ENCODE peak calls at places on chromosomes 16 and 17, in four cellular contexts. G is activated CD8-positive, alpha-beta T cell treated with anti-CD3 and anti-CD28 coated beads for 36 hours; P is RWPE1; C is fibroblast of pulmonary artery. M is an unnamed sample.

GRCh38 chr17:29177541-29177870 is 2.7 kb downstream of the MYO18A start:
- DNase-seq in C (no peak), G (no peak), P (no peak), M (no peak)

GRCh38 chr16:86642084-86642483 is 63.7 kb downstream of the FOXL1 start:
- DNase-seq in P (no peak), C (no peak), G (no peak), M (no peak)

GRCh38 chr17:17749921-17750320 is 68.7 kb downstream of the RAI1 start:
- DNase-seq in C (peak), P (peak), G (peak), M (peak)

GRCh38 chr17:35731239-35731931 is at the start of gene RASL10B:
- DNase-seq in P (peak), C (peak), G (peak), M (peak)

GRCh38 chr17:77506371-77506991 is 365.7 kb downstream of the SEC14L1 start:
- DNase-seq in C (no peak), G (no peak), P (no peak), M (peak)

GRCh38 chr16:54444851-54445523 is 158.4 kb upstream of the IRX3 start:
- DNase-seq in C (peak), P (no peak), G (no peak), M (no peak)

GRCh38 chr17:83030432-83030831 is 49.0 kb upstream of the METRNL start:
- DNase-seq in C (no peak), G (no peak), P (no peak), M (no peak)

GRCh38 chr16:29848420-29849297 is 14.4 kb downstream of the CDIPT start:
- DNase-seq in G (peak), P (peak), C (peak), M (peak)

GRCh38 chr17:17935321-17936271 is 36.6 kb downstream of the TOM1L2 start:
- DNase-seq in G (no peak), C (peak), P (peak), M (no peak)

GRCh38 chr17:82283208-82283749 is 9.8 kb upstream of the CSNK1D start:
- DNase-seq in C (peak), G (peak), P (peak), M (no peak)

GRCh38 chr16:24151482-24151939 is 104.6 kb upstream of the CACNG3 start:
- DNase-seq in P (no peak), G (peak), C (no peak), M (no peak)

GRCh38 chr16:87380403-87380802 is 3.2 kb downstream of the FBXO31 start:
- DNase-seq in G (peak), P (no peak), C (no peak), M (no peak)

GRCh38 chr16:53821957-53822625 is 118.1 kb downstream of the FTO start:
- DNase-seq in G (no peak), P (peak), C (peak), M (no peak)

GRCh38 chr17:34757611-34758010 is 178.2 kb downstream of the TMEM132E start:
- DNase-seq in P (no peak), G (no peak), C (no peak), M (no peak)

GRCh38 chr17:80008848-80009247 is 26.8 kb downstream of the TBC1D16 start:
- DNase-seq in P (no peak), G (no peak), C (no peak), M (no peak)

GRCh38 chr17:40070644-40070894 is 7.8 kb downstream of the THRA start:
- DNase-seq in C (no peak), G (no peak), P (no peak), M (no peak)
- TF ChIP-seq CTCF in C (no peak), G (no peak), P (no peak), M (no peak)

GRCh38 chr17:57515662-57516211 is 229.4 kb downstream of the CCDC182 start:
- DNase-seq in C (peak), G (no peak), P (no peak), M (no peak)
- TF ChIP-seq CTCF in C (peak), G (no peak), P (no peak), M (no peak)

GRCh38 chr16:658679-659571 is 9.0 kb upstream of the RHOT2 start:
- DNase-seq in P (no peak), C (no peak), G (no peak), M (no peak)
- TF ChIP-seq CTCF in P (no peak), C (no peak), G (no peak), M (peak)

GRCh38 chr16:22786284-22786683 is 27.7 kb upstream of the HS3ST2 start:
- DNase-seq in C (no peak), G (peak), P (no peak), M (no peak)

GRCh38 chr16:22787456-22788189 is 26.3 kb upstream of the HS3ST2 start:
- DNase-seq in C (no peak), P (peak), G (peak), M (no peak)

GRCh38 chr16:22786691-22787090 is 27.3 kb upstream of the HS3ST2 start:
- DNase-seq in G (no peak), C (no peak), P (no peak), M (no peak)

GRCh38 chr16:22784690-22785214 is 29.2 kb upstream of the HS3ST2 start:
- DNase-seq in P (no peak), C (no peak), G (no peak), M (no peak)

GRCh38 chr16:22785552-22785951 is 28.4 kb upstream of the HS3ST2 start:
- DNase-seq in G (no peak), P (no peak), C (no peak), M (no peak)
- TF ChIP-seq CTCF in G (no peak), P (no peak), C (no peak), M (no peak)

GRCh38 chr16:57663917-57664661 is 4.0 kb upstream of the ADGRG3 start:
- DNase-seq in G (no peak), P (no peak), C (no peak), M (no peak)
- TF ChIP-seq CTCF in G (no peak), P (no peak), C (no peak), M (no peak)

GRCh38 chr17:38751803-38752118 is 780 bp upstream of the PSMB3 start:
- DNase-seq in C (peak), G (peak), P (peak), M (no peak)
- TF ChIP-seq CTCF in C (no peak), G (no peak), P (no peak), M (no peak)